ENCODE peak calls at places on chromosomes 5 and 9, in four cellular contexts. One of them, this sample, is unnamed.

GRCh38 chr5:56822961-56823360 is 7.6 kb downstream of the MAP3K1 start:
- DNase-seq in T-helper 2 cell: no peak
- DNase-seq in dermis microvascular lymphatic vessel endothelial cell: no peak
- DNase-seq in EH: no peak
- DNase-seq in this sample: no peak

GRCh38 chr9:130962418-130963316 is 23.6 kb upstream of the FIBCD1 start:
- DNase-seq in T-helper 2 cell: no peak
- DNase-seq in dermis microvascular lymphatic vessel endothelial cell: peak
- DNase-seq in EH: peak
- DNase-seq in this sample: no peak

GRCh38 chr5:10655041-10655685 is 91.3 kb downstream of the ANKRD33B start:
- DNase-seq in T-helper 2 cell: no peak
- DNase-seq in dermis microvascular lymphatic vessel endothelial cell: no peak
- DNase-seq in EH: no peak
- DNase-seq in this sample: no peak

GRCh38 chr5:38755171-38755570 is 90.6 kb upstream of the OSMR start:
- DNase-seq in T-helper 2 cell: no peak
- DNase-seq in dermis microvascular lymphatic vessel endothelial cell: no peak
- DNase-seq in EH: peak
- DNase-seq in this sample: no peak

GRCh38 chr9:86485359-86485758 is 131.1 kb upstream of the TUT7 start:
- DNase-seq in T-helper 2 cell: no peak
- DNase-seq in dermis microvascular lymphatic vessel endothelial cell: no peak
- DNase-seq in EH: peak
- DNase-seq in this sample: no peak

GRCh38 chr9:131276107-131276888 is at the start of gene FAM78A:
- DNase-seq in T-helper 2 cell: no peak
- DNase-seq in dermis microvascular lymphatic vessel endothelial cell: no peak
- DNase-seq in EH: peak
- DNase-seq in this sample: no peak

GRCh38 chr5:179610109-179610902 is 13.2 kb downstream of the HNRNPH1 start:
- DNase-seq in T-helper 2 cell: no peak
- DNase-seq in dermis microvascular lymphatic vessel endothelial cell: no peak
- DNase-seq in EH: no peak
- DNase-seq in this sample: no peak

GRCh38 chr9:107636596-107637405 is 147.2 kb upstream of the KLF4 start:
- DNase-seq in T-helper 2 cell: no peak
- DNase-seq in dermis microvascular lymphatic vessel endothelial cell: no peak
- DNase-seq in EH: no peak
- DNase-seq in this sample: no peak

GRCh38 chr5:76082790-76083554 is at the start of gene SV2C:
- DNase-seq in T-helper 2 cell: no peak
- DNase-seq in dermis microvascular lymphatic vessel endothelial cell: no peak
- DNase-seq in EH: peak
- DNase-seq in this sample: no peak

GRCh38 chr9:82271099-82271498 is 282.5 kb downstream of the SPATA31D1 start:
- DNase-seq in T-helper 2 cell: no peak
- DNase-seq in dermis microvascular lymphatic vessel endothelial cell: no peak
- DNase-seq in EH: peak
- DNase-seq in this sample: no peak

GRCh38 chr5:137792291-137792690 is 38.1 kb upstream of the HNRNPA0 start:
- DNase-seq in T-helper 2 cell: no peak
- DNase-seq in dermis microvascular lymphatic vessel endothelial cell: no peak
- DNase-seq in EH: no peak
- DNase-seq in this sample: no peak

GRCh38 chr5:111241696-111242095 is 17.5 kb downstream of the CAMK4 start:
- DNase-seq in T-helper 2 cell: no peak
- DNase-seq in dermis microvascular lymphatic vessel endothelial cell: no peak
- DNase-seq in EH: no peak
- DNase-seq in this sample: no peak

GRCh38 chr5:68740204-68740910 is 353.5 kb upstream of the SLC30A5 start:
- DNase-seq in T-helper 2 cell: no peak
- DNase-seq in dermis microvascular lymphatic vessel endothelial cell: no peak
- DNase-seq in EH: no peak
- DNase-seq in this sample: no peak